ENCODE peak calls at places on chromosomes 11 and 22, in four cellular contexts. Q is AG09319, T is K562, J is fibroblast of the aortic adventitia. I is an unnamed sample.

GRCh38 chr11:85914425-85914824 is 59.2 kb downstream of the CCDC83 start:
- DNase-seq in Q (no peak), T (no peak), J (no peak), I (no peak)

GRCh38 chr22:29801796-29802195 is 34.6 kb downstream of the UQCR10 start:
- DNase-seq in Q (no peak), T (no peak), J (no peak), I (no peak)

GRCh38 chr22:39204216-39204615 is 40.6 kb downstream of the PDGFB start:
- DNase-seq in Q (no peak), T (no peak), J (no peak), I (no peak)

GRCh38 chr11:74412733-74413359 is 14.6 kb upstream of the PGM2L1 start:
- DNase-seq in Q (no peak), T (no peak), J (no peak), I (no peak)

GRCh38 chr22:39900306-39901227 is at the start of gene GRAP2:
- DNase-seq in Q (no peak), T (peak), J (no peak), I (no peak)

GRCh38 chr11:29129850-29130249 is 887.0 kb downstream of the KCNA4 start:
- DNase-seq in Q (no peak), T (no peak), J (peak), I (no peak)

GRCh38 chr11:119730347-119730613 is 1.3 kb upstream of the NECTIN1 start:
- DNase-seq in Q (no peak), T (no peak), J (no peak), I (no peak)

GRCh38 chr22:40182231-40182835 is 4.6 kb downstream of the TNRC6B start:
- DNase-seq in Q (no peak), T (no peak), J (peak), I (no peak)

GRCh38 chr11:110075087-110075821 is 17.9 kb upstream of the ZC3H12C start:
- DNase-seq in Q (no peak), T (peak), J (peak), I (no peak)

GRCh38 chr11:105398636-105399035 is 211.2 kb upstream of the GRIA4 start:
- DNase-seq in Q (no peak), T (no peak), J (no peak), I (no peak)

GRCh38 chr11:13016415-13016814 is 7.3 kb downstream of the RASSF10 start:
- DNase-seq in Q (no peak), T (no peak), J (no peak), I (peak)

GRCh38 chr11:88292156-88292844 is 45.2 kb downstream of the CTSC start:
- DNase-seq in Q (peak), T (no peak), J (peak), I (no peak)

GRCh38 chr22:23144926-23145906 is at the start of gene RAB36:
- DNase-seq in Q (peak), T (peak), J (peak), I (peak)

GRCh38 chr11:125079878-125080530 is 16.9 kb downstream of the SLC37A2 start:
- DNase-seq in Q (no peak), T (no peak), J (no peak), I (no peak)

GRCh38 chr22:31630331-31631329 is 31.4 kb downstream of the PISD start:
- DNase-seq in Q (no peak), T (peak), J (peak), I (peak)
- TF ChIP-seq CTCF in Q (no peak), T (no peak), J (no peak), I (no peak)

DNA sequence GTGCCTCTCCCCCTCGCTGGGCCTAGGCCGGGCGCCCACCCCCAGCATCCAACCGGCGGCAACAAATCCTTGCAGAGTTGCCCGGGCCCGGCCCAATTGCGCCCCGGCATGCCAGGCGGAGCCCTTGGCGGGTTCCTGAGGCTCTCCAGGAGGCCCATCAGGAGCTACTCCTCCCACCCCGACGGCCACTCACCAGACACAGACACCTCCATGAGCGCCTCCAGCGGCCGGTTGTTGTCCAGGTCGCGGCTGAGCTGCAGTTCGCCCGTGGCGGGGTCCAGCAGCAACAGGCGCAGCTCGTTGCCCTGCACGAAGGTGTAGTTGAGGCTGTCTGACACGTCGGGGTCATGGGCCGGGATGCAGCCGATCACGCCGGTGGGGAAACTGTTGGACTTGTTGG is 4.0 kb downstream of the CELSR1 start:
- DNase-seq in Q (no peak), T (peak), J (no peak), I (no peak)
- TF ChIP-seq CTCF in Q (no peak), T (peak), J (no peak), I (no peak)

DNA sequence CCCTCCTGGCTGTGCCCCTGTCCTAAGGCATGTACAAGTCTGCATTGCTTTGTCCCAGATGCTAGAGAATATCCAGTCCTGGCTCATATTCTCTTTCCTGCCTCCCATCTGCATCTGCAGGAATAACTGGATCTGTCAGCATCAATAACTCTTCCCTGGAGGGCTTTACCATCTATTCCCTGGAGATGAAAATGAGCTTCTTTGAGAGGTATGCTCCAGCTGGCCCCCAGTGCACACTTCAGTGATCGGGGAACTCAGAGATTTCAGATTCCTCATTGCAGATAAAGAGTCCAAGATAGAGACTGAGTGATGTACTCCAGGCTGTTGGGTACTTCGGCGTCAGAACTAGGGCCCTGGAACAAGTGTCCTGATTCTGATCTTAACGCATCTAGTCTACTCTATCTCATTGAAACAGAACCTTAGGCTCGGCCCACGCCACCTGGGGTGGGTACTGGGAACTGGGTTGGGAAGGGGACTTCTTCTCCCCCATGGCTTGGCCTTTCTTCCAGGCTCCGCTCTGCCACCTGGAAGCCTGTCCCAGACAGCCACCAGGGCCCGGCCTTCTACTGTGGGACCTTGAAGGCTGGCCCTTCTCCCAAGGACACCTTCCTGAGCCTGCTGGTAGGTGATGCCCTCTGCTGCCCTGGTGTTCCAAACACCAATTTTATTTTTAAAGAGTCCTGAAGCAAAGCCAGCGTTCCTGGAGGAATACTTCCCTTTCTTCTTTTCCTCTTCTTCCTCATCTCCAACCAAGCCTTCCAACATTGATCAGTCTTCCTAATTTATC is 17.8 kb upstream of the GLB1L2 start:
- DNase-seq in Q (no peak), T (no peak), J (no peak), I (no peak)
- TF ChIP-seq CTCF in Q (no peak), T (no peak), J (no peak), I (no peak)

DNA sequence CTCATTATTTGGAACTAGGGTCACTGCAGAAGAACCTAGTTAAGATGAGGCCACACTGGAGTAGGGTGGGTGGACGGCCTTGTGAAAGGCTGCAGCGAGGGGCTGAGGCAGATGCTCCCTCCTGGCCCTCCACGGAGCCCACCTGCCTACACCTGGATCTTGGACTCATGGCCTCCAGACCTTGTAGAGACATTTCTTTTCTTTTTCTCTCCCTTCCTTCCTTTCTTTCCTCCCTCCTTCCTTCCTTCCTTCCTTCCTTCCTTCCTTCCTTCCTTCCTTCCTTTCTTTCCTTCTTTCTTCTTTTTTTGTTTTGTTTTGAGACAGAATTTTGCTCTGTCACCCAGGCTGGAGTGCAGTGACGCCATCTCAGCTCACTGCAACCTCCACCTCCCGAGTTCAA is 26.6 kb downstream of the DUSP8 start:
- DNase-seq in Q (no peak), T (no peak), J (no peak), I (no peak)
- TF ChIP-seq CTCF in Q (no peak), T (no peak), J (no peak), I (no peak)

GRCh38 chr11:18927550-18928322 is 11.5 kb downstream of the MRGPRX1 start:
- DNase-seq in Q (no peak), T (no peak), J (no peak), I (no peak)
- TF ChIP-seq CTCF in Q (no peak), T (no peak), J (no peak), I (no peak)

GRCh38 chr22:28711820-28712777 is 29.5 kb downstream of the CHEK2 start:
- DNase-seq in Q (peak), T (no peak), J (peak), I (no peak)
- TF ChIP-seq CTCF in Q (peak), T (no peak), J (peak), I (no peak)

DNA sequence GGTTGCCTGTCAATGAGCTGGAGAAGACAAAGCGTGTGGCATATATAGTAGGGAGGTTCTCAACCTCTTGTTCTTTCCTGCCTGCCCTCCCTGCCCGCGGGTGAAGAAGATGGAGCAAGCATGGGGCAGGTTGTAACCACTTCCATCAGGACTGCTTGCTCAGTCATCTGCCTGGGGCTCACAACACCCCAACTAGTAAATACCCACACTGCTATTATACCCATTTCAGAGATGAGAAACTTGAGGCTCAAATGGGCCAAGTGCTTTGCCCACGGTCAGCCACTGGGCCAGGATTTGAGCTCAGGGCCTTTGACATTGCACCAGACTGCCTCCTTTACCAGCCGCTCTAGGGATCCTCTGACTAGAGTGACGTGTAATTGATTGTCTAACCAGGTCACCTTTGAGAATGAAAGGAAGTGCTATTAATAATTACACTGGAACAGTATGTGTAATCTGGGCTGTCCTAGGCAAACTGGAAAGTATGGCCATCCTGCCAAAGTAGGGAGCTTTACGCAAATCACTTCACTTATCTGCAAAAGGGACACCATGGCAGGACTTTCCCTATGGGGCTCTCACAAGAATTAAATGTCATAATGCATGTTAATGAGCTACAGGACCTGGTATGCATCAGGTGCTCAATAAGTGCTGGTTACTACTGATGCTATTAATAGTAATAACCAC is 2.8 kb upstream of the CDC42EP1 start:
- DNase-seq in Q (no peak), T (no peak), J (no peak), I (no peak)
- TF ChIP-seq CTCF in Q (no peak), T (no peak), J (no peak), I (no peak)

GRCh38 chr22:31561970-31562369 is 65.6 kb downstream of the SFI1 start:
- DNase-seq in Q (no peak), T (no peak), J (no peak), I (no peak)

GRCh38 chr22:31556627-31557203 is 60.4 kb downstream of the SFI1 start:
- DNase-seq in Q (peak), T (peak), J (peak), I (peak)

GRCh38 chr22:31566484-31566883 is 70.1 kb downstream of the SFI1 start:
- DNase-seq in Q (no peak), T (no peak), J (no peak), I (no peak)

GRCh38 chr22:31567196-31567595 is 70.9 kb downstream of the SFI1 start:
- DNase-seq in Q (no peak), T (no peak), J (no peak), I (no peak)

GRCh38 chr22:31561238-31561887 is 65.0 kb downstream of the SFI1 start:
- DNase-seq in Q (peak), T (peak), J (peak), I (peak)
- TF ChIP-seq CTCF in Q (peak), T (peak), J (peak), I (peak)

I was measured in endothelial cell.